ENCODE peak calls at places on chromosomes 11 and 22, in six cellular contexts. One of them, this sample, is unnamed.

GRCh38 chr11:69080361-69080973 is 31.7 kb downstream of the TPCN2 start:
- DNase-seq in colonic mucosa: no peak
- DNase-seq in CD8-positive, alpha-beta T cell: peak
- DNase-seq in fibroblast of pulmonary artery: no peak
- DNase-seq in fibroblast of the aortic adventitia: no peak
- DNase-seq in A549: peak
- DNase-seq in this sample: no peak

GRCh38 chr11:12319734-12320387 is 57.5 kb upstream of the PARVA start:
- DNase-seq in colonic mucosa: no peak
- DNase-seq in CD8-positive, alpha-beta T cell: no peak
- DNase-seq in fibroblast of pulmonary artery: no peak
- DNase-seq in fibroblast of the aortic adventitia: no peak
- DNase-seq in A549: no peak
- DNase-seq in this sample: no peak

GRCh38 chr11:119363874-119364590 is 17.5 kb downstream of the USP2 start:
- DNase-seq in colonic mucosa: peak
- DNase-seq in CD8-positive, alpha-beta T cell: peak
- DNase-seq in fibroblast of pulmonary artery: peak
- DNase-seq in fibroblast of the aortic adventitia: no peak
- DNase-seq in A549: no peak
- DNase-seq in this sample: no peak

GRCh38 chr22:40387758-40388157 is 17.4 kb downstream of the SGSM3 start:
- DNase-seq in colonic mucosa: peak
- DNase-seq in CD8-positive, alpha-beta T cell: no peak
- DNase-seq in fibroblast of pulmonary artery: no peak
- DNase-seq in fibroblast of the aortic adventitia: no peak
- DNase-seq in A549: no peak
- DNase-seq in this sample: no peak

GRCh38 chr22:47331750-47332149 is 569.3 kb downstream of the TBC1D22A start:
- DNase-seq in colonic mucosa: no peak
- DNase-seq in CD8-positive, alpha-beta T cell: no peak
- DNase-seq in fibroblast of pulmonary artery: no peak
- DNase-seq in fibroblast of the aortic adventitia: no peak
- DNase-seq in A549: no peak
- DNase-seq in this sample: no peak

GRCh38 chr11:862028-862703 is 19.5 kb downstream of the TSPAN4 start:
- DNase-seq in colonic mucosa: peak
- DNase-seq in CD8-positive, alpha-beta T cell: no peak
- DNase-seq in fibroblast of pulmonary artery: no peak
- DNase-seq in fibroblast of the aortic adventitia: no peak
- DNase-seq in A549: no peak
- DNase-seq in this sample: no peak

GRCh38 chr11:111918390-111919256 is at the start of gene C11orf52:
- DNase-seq in colonic mucosa: peak
- DNase-seq in CD8-positive, alpha-beta T cell: no peak
- DNase-seq in fibroblast of pulmonary artery: peak
- DNase-seq in fibroblast of the aortic adventitia: no peak
- DNase-seq in A549: no peak
- DNase-seq in this sample: no peak

GRCh38 chr22:24925586-24926427 is 20.7 kb downstream of the LHFPL7 start:
- DNase-seq in colonic mucosa: no peak
- DNase-seq in CD8-positive, alpha-beta T cell: no peak
- DNase-seq in fibroblast of pulmonary artery: no peak
- DNase-seq in fibroblast of the aortic adventitia: no peak
- DNase-seq in A549: no peak
- DNase-seq in this sample: no peak

GRCh38 chr11:67055812-67056211 is 835 bp upstream of the RHOD start:
- DNase-seq in colonic mucosa: no peak
- DNase-seq in CD8-positive, alpha-beta T cell: no peak
- DNase-seq in fibroblast of pulmonary artery: no peak
- DNase-seq in fibroblast of the aortic adventitia: no peak
- DNase-seq in A549: no peak
- DNase-seq in this sample: no peak

GRCh38 chr11:65391007-65391406 is 4.6 kb downstream of the FRMD8 start:
- DNase-seq in colonic mucosa: no peak
- DNase-seq in CD8-positive, alpha-beta T cell: no peak
- DNase-seq in fibroblast of pulmonary artery: peak
- DNase-seq in fibroblast of the aortic adventitia: no peak
- DNase-seq in A549: peak
- DNase-seq in this sample: no peak

GRCh38 chr11:67301951-67302516 is 1.3 kb upstream of the SSH3 start:
- DNase-seq in colonic mucosa: peak
- DNase-seq in CD8-positive, alpha-beta T cell: no peak
- DNase-seq in fibroblast of pulmonary artery: no peak
- DNase-seq in fibroblast of the aortic adventitia: no peak
- DNase-seq in A549: peak
- DNase-seq in this sample: no peak

GRCh38 chr22:28759861-28760560 is 12.5 kb upstream of the CCDC117 start:
- DNase-seq in colonic mucosa: no peak
- DNase-seq in CD8-positive, alpha-beta T cell: no peak
- DNase-seq in fibroblast of pulmonary artery: no peak
- DNase-seq in fibroblast of the aortic adventitia: no peak
- DNase-seq in A549: peak
- DNase-seq in this sample: no peak

GRCh38 chr11:113475160-113475761 is at the start of gene DRD2:
- DNase-seq in colonic mucosa: no peak
- DNase-seq in CD8-positive, alpha-beta T cell: no peak
- DNase-seq in fibroblast of pulmonary artery: no peak
- DNase-seq in fibroblast of the aortic adventitia: no peak
- DNase-seq in A549: no peak
- DNase-seq in this sample: no peak

GRCh38 chr11:74466916-74467885 is at the start of gene KCNE3:
- DNase-seq in colonic mucosa: peak
- DNase-seq in CD8-positive, alpha-beta T cell: no peak
- DNase-seq in fibroblast of pulmonary artery: peak
- DNase-seq in fibroblast of the aortic adventitia: peak
- DNase-seq in A549: no peak
- DNase-seq in this sample: no peak

GRCh38 chr22:30922151-30922611 is 46.4 kb downstream of the MORC2 start:
- DNase-seq in colonic mucosa: peak
- DNase-seq in CD8-positive, alpha-beta T cell: peak
- DNase-seq in fibroblast of pulmonary artery: peak
- DNase-seq in fibroblast of the aortic adventitia: peak
- DNase-seq in A549: peak
- DNase-seq in this sample: peak

GRCh38 chr11:30239025-30239424 is 8.2 kb downstream of the FSHB start:
- DNase-seq in colonic mucosa: no peak
- DNase-seq in CD8-positive, alpha-beta T cell: no peak
- DNase-seq in fibroblast of pulmonary artery: no peak
- DNase-seq in fibroblast of the aortic adventitia: no peak
- DNase-seq in A549: no peak
- DNase-seq in this sample: no peak

GRCh38 chr22:42437488-42438292 is 5.5 kb upstream of the NFAM1 start:
- DNase-seq in colonic mucosa: peak
- DNase-seq in CD8-positive, alpha-beta T cell: peak
- DNase-seq in fibroblast of pulmonary artery: peak
- DNase-seq in fibroblast of the aortic adventitia: peak
- DNase-seq in A549: peak
- DNase-seq in this sample: no peak

GRCh38 chr11:2348986-2349385 is 28.1 kb upstream of the CD81 start:
- DNase-seq in colonic mucosa: no peak
- DNase-seq in CD8-positive, alpha-beta T cell: no peak
- DNase-seq in fibroblast of pulmonary artery: peak
- DNase-seq in fibroblast of the aortic adventitia: peak
- DNase-seq in A549: no peak
- DNase-seq in this sample: no peak

GRCh38 chr11:57347336-57347735 is 9.2 kb downstream of the P2RX3 start:
- DNase-seq in colonic mucosa: no peak
- DNase-seq in CD8-positive, alpha-beta T cell: no peak
- DNase-seq in fibroblast of pulmonary artery: no peak
- DNase-seq in fibroblast of the aortic adventitia: no peak
- DNase-seq in A549: no peak
- DNase-seq in this sample: no peak

GRCh38 chr22:20438678-20439492 is 1.3 kb upstream of the SCARF2 start:
- DNase-seq in colonic mucosa: no peak
- DNase-seq in CD8-positive, alpha-beta T cell: no peak
- DNase-seq in fibroblast of pulmonary artery: peak
- DNase-seq in fibroblast of the aortic adventitia: no peak
- DNase-seq in A549: peak
- DNase-seq in this sample: no peak

GRCh38 chr22:20569059-20570058 is 61.9 kb downstream of the MED15 start:
- DNase-seq in colonic mucosa: no peak
- DNase-seq in CD8-positive, alpha-beta T cell: peak
- DNase-seq in fibroblast of pulmonary artery: peak
- DNase-seq in fibroblast of the aortic adventitia: peak
- DNase-seq in A549: peak
- DNase-seq in this sample: no peak

GRCh38 chr11:66017354-66017753 is 5.5 kb downstream of the CST6 start:
- DNase-seq in colonic mucosa: no peak
- DNase-seq in CD8-positive, alpha-beta T cell: no peak
- DNase-seq in fibroblast of pulmonary artery: no peak
- DNase-seq in fibroblast of the aortic adventitia: no peak
- DNase-seq in A549: no peak
- DNase-seq in this sample: no peak

GRCh38 chr11:107247189-107247588 is 210.4 kb downstream of the CWF19L2 start:
- DNase-seq in colonic mucosa: no peak
- DNase-seq in CD8-positive, alpha-beta T cell: no peak
- DNase-seq in fibroblast of pulmonary artery: no peak
- DNase-seq in fibroblast of the aortic adventitia: no peak
- DNase-seq in A549: no peak
- DNase-seq in this sample: no peak

GRCh38 chr22:24435323-24435645 is 7.9 kb downstream of the ADORA2A start:
- DNase-seq in colonic mucosa: no peak
- DNase-seq in CD8-positive, alpha-beta T cell: no peak
- DNase-seq in fibroblast of pulmonary artery: no peak
- DNase-seq in fibroblast of the aortic adventitia: no peak
- DNase-seq in A549: no peak
- DNase-seq in this sample: no peak

GRCh38 chr22:35539487-35539886 is 1.1 kb upstream of the RASD2 start:
- DNase-seq in colonic mucosa: no peak
- DNase-seq in CD8-positive, alpha-beta T cell: no peak
- DNase-seq in fibroblast of pulmonary artery: no peak
- DNase-seq in fibroblast of the aortic adventitia: no peak
- DNase-seq in A549: no peak
- DNase-seq in this sample: no peak
- H3K4me3 ChIP-seq in colonic mucosa: no peak
- H3K4me3 ChIP-seq in CD8-positive, alpha-beta T cell: no peak
- H3K4me3 ChIP-seq in fibroblast of pulmonary artery: no peak
- H3K4me3 ChIP-seq in fibroblast of the aortic adventitia: peak
- H3K4me3 ChIP-seq in A549: peak
- H3K4me3 ChIP-seq in this sample: no peak

DNA sequence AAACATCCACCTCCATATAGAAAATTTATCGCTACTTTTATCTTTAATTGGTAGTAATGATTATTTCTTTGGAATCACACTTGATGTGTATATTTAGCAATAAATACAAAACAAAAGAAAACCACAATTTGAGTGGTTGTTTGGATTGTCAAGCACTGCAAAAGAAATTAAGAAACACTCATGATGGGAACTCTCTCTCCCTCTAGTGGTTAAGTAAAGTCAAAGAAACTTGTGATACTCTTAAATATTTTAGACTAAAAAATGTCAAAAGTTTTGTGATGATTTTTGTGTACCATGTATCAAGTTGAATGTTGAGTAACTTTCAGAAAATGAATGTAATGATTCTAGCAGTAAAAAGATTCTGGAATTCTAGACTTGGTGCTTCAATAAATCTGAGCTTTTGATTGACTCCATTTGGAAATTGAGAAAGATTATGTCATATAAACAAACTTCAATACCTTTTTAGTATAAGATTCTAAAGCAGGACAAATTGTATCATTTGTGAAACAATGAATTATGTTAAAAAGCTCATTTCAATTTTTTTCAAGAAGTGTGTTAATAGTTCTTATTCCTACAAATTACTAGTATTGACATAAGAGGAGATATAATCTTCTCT is 20.8 kb downstream of the MUC15 start:
- DNase-seq in colonic mucosa: no peak
- DNase-seq in CD8-positive, alpha-beta T cell: no peak
- DNase-seq in fibroblast of pulmonary artery: peak
- DNase-seq in fibroblast of the aortic adventitia: peak
- DNase-seq in A549: no peak
- DNase-seq in this sample: no peak
- TF ChIP-seq CTCF in colonic mucosa: no peak
- TF ChIP-seq CTCF in CD8-positive, alpha-beta T cell: no peak
- TF ChIP-seq CTCF in fibroblast of pulmonary artery: peak
- TF ChIP-seq CTCF in fibroblast of the aortic adventitia: peak
- TF ChIP-seq CTCF in A549: peak
- TF ChIP-seq CTCF in this sample: peak

GRCh38 chr22:26986051-26986881 is 328.9 kb downstream of the MIAT start:
- DNase-seq in colonic mucosa: no peak
- DNase-seq in CD8-positive, alpha-beta T cell: no peak
- DNase-seq in fibroblast of pulmonary artery: no peak
- DNase-seq in fibroblast of the aortic adventitia: no peak
- DNase-seq in A549: no peak
- DNase-seq in this sample: no peak

GRCh38 chr22:26983311-26983710 is 325.9 kb downstream of the MIAT start:
- DNase-seq in colonic mucosa: no peak
- DNase-seq in CD8-positive, alpha-beta T cell: no peak
- DNase-seq in fibroblast of pulmonary artery: no peak
- DNase-seq in fibroblast of the aortic adventitia: no peak
- DNase-seq in A549: no peak
- DNase-seq in this sample: no peak

GRCh38 chr22:26986884-26987283 is 329.5 kb downstream of the MIAT start:
- DNase-seq in colonic mucosa: no peak
- DNase-seq in CD8-positive, alpha-beta T cell: no peak
- DNase-seq in fibroblast of pulmonary artery: no peak
- DNase-seq in fibroblast of the aortic adventitia: no peak
- DNase-seq in A549: no peak
- DNase-seq in this sample: no peak

GRCh38 chr22:26981520-26981919 is 324.1 kb downstream of the MIAT start:
- DNase-seq in colonic mucosa: no peak
- DNase-seq in CD8-positive, alpha-beta T cell: no peak
- DNase-seq in fibroblast of pulmonary artery: no peak
- DNase-seq in fibroblast of the aortic adventitia: peak
- DNase-seq in A549: no peak
- DNase-seq in this sample: no peak

GRCh38 chr22:26985217-26985616 is 327.8 kb downstream of the MIAT start:
- DNase-seq in colonic mucosa: no peak
- DNase-seq in CD8-positive, alpha-beta T cell: no peak
- DNase-seq in fibroblast of pulmonary artery: no peak
- DNase-seq in fibroblast of the aortic adventitia: no peak
- DNase-seq in A549: no peak
- DNase-seq in this sample: no peak
- H3K4me3 ChIP-seq in colonic mucosa: no peak
- H3K4me3 ChIP-seq in CD8-positive, alpha-beta T cell: no peak
- H3K4me3 ChIP-seq in fibroblast of pulmonary artery: no peak
- H3K4me3 ChIP-seq in fibroblast of the aortic adventitia: no peak
- H3K4me3 ChIP-seq in A549: no peak
- H3K4me3 ChIP-seq in this sample: no peak

DNA sequence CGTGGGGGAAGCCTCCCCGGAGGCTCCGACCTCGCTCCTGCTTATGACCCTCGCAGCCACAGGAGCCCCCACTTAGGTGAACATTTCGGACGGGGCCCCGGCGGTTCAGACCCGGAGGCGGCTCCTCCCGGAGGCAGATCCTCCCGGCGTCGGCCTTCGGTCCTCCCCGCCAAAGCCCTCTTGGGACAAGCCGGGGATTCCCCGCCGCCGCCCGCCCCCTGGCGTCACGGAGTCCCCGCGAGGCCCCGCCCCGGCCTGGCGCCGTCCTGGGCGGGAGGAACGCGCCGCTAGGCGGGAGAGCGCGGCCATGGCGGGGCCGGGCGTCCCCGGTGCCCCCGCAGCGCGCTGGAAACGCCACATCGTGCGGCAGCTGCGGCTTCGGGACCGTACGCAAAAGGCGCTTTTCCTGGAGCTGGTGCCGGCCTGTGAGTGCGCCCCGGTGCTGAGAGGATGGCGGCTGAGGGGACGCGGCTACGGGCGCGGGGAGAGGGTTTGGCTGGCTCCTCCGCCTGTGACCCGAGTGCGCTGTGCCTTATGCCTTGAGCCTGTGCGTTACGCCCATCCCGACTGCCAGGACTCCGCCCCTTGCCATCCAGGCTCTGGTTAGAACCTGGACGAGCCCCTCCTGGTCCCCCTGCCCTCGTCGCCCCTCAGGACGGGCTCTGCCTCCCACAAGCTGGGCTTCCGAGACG is at the start of gene ATG16L2:
- DNase-seq in colonic mucosa: peak
- DNase-seq in CD8-positive, alpha-beta T cell: peak
- DNase-seq in fibroblast of pulmonary artery: peak
- DNase-seq in fibroblast of the aortic adventitia: peak
- DNase-seq in A549: peak
- DNase-seq in this sample: no peak
- TF ChIP-seq CTCF in colonic mucosa: no peak
- TF ChIP-seq CTCF in CD8-positive, alpha-beta T cell: no peak
- TF ChIP-seq CTCF in fibroblast of pulmonary artery: no peak
- TF ChIP-seq CTCF in fibroblast of the aortic adventitia: no peak
- TF ChIP-seq CTCF in A549: peak
- TF ChIP-seq CTCF in this sample: peak